ENCODE peak calls at places on chromosomes 12 and 14, in six cellular contexts. X, I, R, Y, M and A are unnamed samples.

GRCh38 chr12:68871899-68872298 is 61.1 kb downstream of the CPM start:
- DNase-seq in I (no peak), R (no peak), X (no peak), M (no peak), Y (no peak), A (no peak)

GRCh38 chr12:115097406-115097805 is 413.4 kb upstream of the TBX3 start:
- DNase-seq in X (no peak), R (no peak), I (no peak), M (no peak), Y (no peak), A (no peak)

GRCh38 chr12:132481771-132482745 is 7.9 kb upstream of the FBRSL1 start:
- DNase-seq in X (peak; percentile 11), R (no peak), M (no peak), Y (no peak), I (no peak), A (no peak)

GRCh38 chr12:131211279-131211938 is 257.7 kb downstream of the ADGRD1 start:
- DNase-seq in I (peak; percentile 22), M (no peak), R (peak; percentile 50), Y (peak; percentile 58), X (no peak), A (no peak)

GRCh38 chr12:38711055-38711454 is 194.3 kb downstream of the CPNE8 start:
- DNase-seq in I (no peak), X (no peak), M (peak; percentile 8), Y (no peak), R (no peak), A (no peak)

GRCh38 chr12:72006766-72007165 is 68.1 kb downstream of the TPH2 start:
- DNase-seq in X (no peak), M (no peak), I (no peak), R (no peak), Y (no peak), A (no peak)

GRCh38 chr14:94384342-94384741 is 4.1 kb downstream of the SERPINA1 start:
- DNase-seq in R (no peak), I (no peak), M (no peak), Y (peak; percentile 39), X (no peak), A (no peak)

GRCh38 chr14:92309968-92310367 is 13.0 kb upstream of the SLC24A4 start:
- DNase-seq in X (no peak), Y (no peak), R (no peak), M (no peak), I (no peak), A (no peak)

GRCh38 chr12:34286934-34287333 is 264.6 kb downstream of the ALG10 start:
- DNase-seq in I (peak; percentile 6), M (no peak), Y (no peak), R (no peak), X (no peak), A (no peak)

GRCh38 chr12:67068204-67068731 is 200.9 kb upstream of the CAND1 start:
- DNase-seq in I (peak; percentile 71), Y (no peak), R (no peak), X (no peak), M (peak; percentile 44), A (no peak)

GRCh38 chr12:124508323-124509096 is 58.9 kb downstream of the NCOR2 start:
- DNase-seq in X (peak; percentile 51), I (no peak), M (no peak), R (no peak), Y (no peak), A (peak; percentile 50)

GRCh38 chr12:104632724-104633181 is 176.0 kb downstream of the CHST11 start:
- DNase-seq in R (no peak), X (no peak), M (no peak), I (no peak), Y (no peak), A (no peak)

GRCh38 chr12:123576611-123577010 is 7.7 kb upstream of the TMED2 start:
- DNase-seq in R (no peak), Y (no peak), I (no peak), X (no peak), M (no peak), A (no peak)

GRCh38 chr14:95941897-95942296 is 65.3 kb downstream of the TUNAR start:
- DNase-seq in X (no peak), R (no peak), M (no peak), I (no peak), Y (no peak), A (no peak)

GRCh38 chr14:95948608-95949007 is 72.0 kb downstream of the TUNAR start:
- DNase-seq in M (no peak), I (peak; percentile 90), Y (no peak), R (no peak), X (no peak), A (no peak)

GRCh38 chr14:95946867-95947266 is 70.2 kb downstream of the TUNAR start:
- DNase-seq in M (no peak), I (no peak), Y (no peak), R (no peak), X (no peak), A (no peak)

DNA sequence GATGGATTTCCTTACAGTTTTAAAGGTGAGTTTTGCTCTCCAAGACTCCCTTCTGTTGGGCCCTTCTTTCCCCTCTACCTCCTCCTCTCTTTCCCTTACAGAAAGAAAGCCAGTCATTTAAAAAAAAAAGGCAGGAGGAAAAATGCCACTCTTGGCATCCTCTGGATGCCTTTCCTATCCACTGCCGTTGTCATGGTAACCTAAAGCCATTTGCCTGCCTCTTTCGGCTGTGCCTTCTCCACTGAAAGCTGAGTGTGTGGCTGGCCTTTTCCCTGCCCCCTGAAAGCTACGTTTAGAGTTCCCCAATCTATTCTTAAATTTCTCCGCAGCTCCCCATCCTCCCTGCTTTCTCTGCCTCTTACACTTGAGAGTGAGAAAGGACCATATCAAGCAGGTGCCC is 67.1 kb downstream of the TUNAR start:
- DNase-seq in I (no peak), R (no peak), Y (no peak), X (no peak), M (no peak), A (no peak)
- H3K27ac ChIP-seq in I (no peak overlapping the region), R (no peak overlapping the region), Y (no peak overlapping the region), X (no peak overlapping the region), M (no peak overlapping the region), A (no peak overlapping the region)

GRCh38 chr12:779745-780734 is 27.7 kb downstream of the WNK1 start:
- DNase-seq in X (no peak), R (no peak), Y (no peak), I (no peak), M (no peak), A (no peak)
- H3K4me1 ChIP-seq in X (peaks cover 58% of the 10 kb centered on the region), R (peaks cover 26% of the 10 kb centered on the region), Y (no peaks in the 10 kb centered on the region), I (no peaks in the 10 kb centered on the region), M (peaks cover 24% of the 10 kb centered on the region), A (no peaks in the 10 kb centered on the region)

DNA sequence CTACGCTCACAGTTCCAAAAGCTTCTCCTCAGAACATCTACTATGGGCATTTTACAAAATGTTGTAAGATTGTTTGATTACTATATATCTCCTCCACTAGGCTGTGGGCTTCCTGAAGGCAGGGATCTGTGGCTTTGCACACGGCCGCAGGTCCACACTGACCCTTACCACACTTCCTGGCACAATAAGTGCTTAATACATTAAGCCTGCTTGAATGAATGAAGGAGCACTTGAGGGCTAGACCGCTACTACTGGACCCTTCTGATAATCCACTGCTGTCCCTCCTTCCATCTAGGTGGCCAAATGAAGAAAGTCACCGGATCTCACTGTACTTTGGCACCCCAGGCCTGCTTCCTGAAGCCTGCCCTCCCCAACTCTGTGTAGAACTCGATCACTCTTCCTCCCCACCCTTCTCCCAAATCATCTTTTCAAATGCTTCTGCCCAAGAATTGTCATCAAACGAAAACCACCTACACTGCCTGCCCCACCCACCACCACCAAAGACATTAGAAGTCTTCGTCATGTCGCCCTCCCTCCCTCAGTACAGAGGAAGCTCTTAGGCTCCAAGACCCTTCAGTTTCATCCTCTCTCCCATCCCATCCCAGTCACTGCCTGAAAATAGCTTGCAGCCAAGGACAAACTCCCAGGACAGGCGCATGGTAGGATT is 596 bp upstream of the ZBTB39 start:
- DNase-seq in I (no peak), Y (no peak), M (no peak), R (no peak), X (no peak), A (no peak)
- H3K27ac ChIP-seq in I (no peak overlapping the region), Y (peak overlapping the region; percentile 64), M (no peak overlapping the region), R (peak overlapping the region; percentile 31), X (peak overlapping the region; percentile 58), A (peak overlapping the region; percentile 58)

GRCh38 chr12:25054076-25054782 is 105.3 kb upstream of the BCAT1 start:
- DNase-seq in X (no peak), I (no peak), M (no peak), Y (no peak), R (no peak), A (no peak)
- H3K4me1 ChIP-seq in X (no peaks in the 10 kb centered on the region), I (peaks cover 4% of the 10 kb centered on the region), M (no peaks in the 10 kb centered on the region), Y (no peaks in the 10 kb centered on the region), R (no peaks in the 10 kb centered on the region), A (peaks cover 9% of the 10 kb centered on the region)

DNA sequence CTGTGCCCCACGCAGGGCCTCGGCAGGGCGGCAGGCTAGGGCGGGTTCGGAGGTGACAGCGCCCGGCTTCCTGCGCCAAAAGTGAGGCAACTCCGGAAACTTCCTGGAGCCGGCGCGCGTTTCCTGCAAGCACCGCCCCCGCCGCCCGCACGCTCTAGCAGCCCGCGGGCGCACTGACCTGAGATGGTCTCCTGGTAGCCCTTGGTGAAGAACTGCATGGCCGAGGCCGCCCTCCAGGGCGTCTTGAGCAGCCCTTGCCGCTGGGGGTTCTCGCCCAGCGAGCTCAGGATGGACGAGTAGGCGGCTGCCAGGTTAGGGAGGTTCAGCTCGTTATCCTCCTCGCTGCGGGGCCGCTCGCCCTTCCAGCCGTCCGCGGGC is 494 bp downstream of the GCH1 start:
- DNase-seq in M (peak; percentile 89), R (peak; percentile 81), Y (peak; percentile 90), X (peak; percentile 78), I (peak; percentile 74), A (peak; percentile 26)
- H3K27ac ChIP-seq in M (peak overlapping the region; percentile 94), R (peak overlapping the region; percentile 70), Y (peak overlapping the region; percentile 63), X (peak overlapping the region; percentile 56), I (no peak overlapping the region), A (peak overlapping the region; percentile 26)

GRCh38 chr14:51165415-51165814 is 70.5 kb upstream of the TRIM9 start:
- DNase-seq in R (no peak), Y (no peak), I (no peak), X (no peak), M (no peak), A (no peak)

GRCh38 chr14:51157012-51157411 is 62.1 kb upstream of the TRIM9 start:
- DNase-seq in X (no peak), Y (no peak), M (peak; percentile 14), R (no peak), I (no peak), A (no peak)

GRCh38 chr14:51155331-51155730 is 60.4 kb upstream of the TRIM9 start:
- DNase-seq in Y (no peak), R (no peak), X (no peak), M (no peak), I (no peak), A (no peak)

DNA sequence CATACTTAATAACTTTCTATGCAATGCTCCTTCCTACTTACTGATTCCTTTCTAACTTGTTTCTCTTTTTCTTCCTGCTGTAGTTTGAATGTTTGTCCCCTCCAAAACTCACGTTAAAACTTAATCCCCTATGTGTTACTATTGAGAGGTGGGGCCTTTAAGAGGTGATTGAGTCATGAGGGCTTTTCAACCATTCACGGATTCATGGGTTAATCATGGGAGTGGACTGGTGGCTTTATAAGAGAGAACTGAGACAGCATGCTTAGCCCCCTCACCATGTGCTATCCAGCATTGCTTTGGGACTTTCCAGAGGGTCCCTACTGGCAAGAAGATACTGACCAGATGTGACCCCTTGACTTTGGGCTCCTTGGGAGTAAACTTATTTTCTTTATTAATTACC is 66.0 kb upstream of the TRIM9 start:
- DNase-seq in X (no peak), I (no peak), M (no peak), R (no peak), Y (no peak), A (no peak)
- H3K4me1 ChIP-seq in X (no peaks in the 10 kb centered on the region), I (peaks cover 3% of the 10 kb centered on the region), M (peaks cover 3% of the 10 kb centered on the region), R (peaks cover 9% of the 10 kb centered on the region), Y (no peaks in the 10 kb centered on the region), A (no peaks in the 10 kb centered on the region)